ENCODE peak calls at places on chromosomes 5 and 9, in seven cellular contexts. One of them, this sample, is unnamed.

GRCh38 chr5:100142607-100143006 is 392.6 kb upstream of the FAM174A start:
- DNase-seq in esophagus squamous epithelium: no peak
- DNase-seq in heart left ventricle: no peak
- DNase-seq in left ventricle myocardium inferior: no peak
- DNase-seq in GM12865: no peak
- DNase-seq in psoas muscle: no peak
- DNase-seq in kidney: no peak
- DNase-seq in this sample: no peak

GRCh38 chr5:69527128-69527745 is 32.8 kb upstream of the GTF2H2C start:
- DNase-seq in psoas muscle: no peak
- DNase-seq in left ventricle myocardium inferior: no peak
- DNase-seq in GM12865: no peak
- DNase-seq in esophagus squamous epithelium: no peak
- DNase-seq in kidney: no peak
- DNase-seq in heart left ventricle: no peak
- DNase-seq in this sample: no peak

GRCh38 chr5:142508630-142509425 is 177.1 kb downstream of the FGF1 start:
- DNase-seq in heart left ventricle: no peak
- DNase-seq in kidney: no peak
- DNase-seq in GM12865: no peak
- DNase-seq in esophagus squamous epithelium: no peak
- DNase-seq in psoas muscle: no peak
- DNase-seq in left ventricle myocardium inferior: no peak
- DNase-seq in this sample: no peak

GRCh38 chr5:143402464-143403356 is 776 bp downstream of the NR3C1 start:
- DNase-seq in left ventricle myocardium inferior: peak
- DNase-seq in esophagus squamous epithelium: peak
- DNase-seq in heart left ventricle: peak
- DNase-seq in GM12865: peak
- DNase-seq in psoas muscle: peak
- DNase-seq in kidney: peak
- DNase-seq in this sample: peak

GRCh38 chr5:167123126-167123525 is 1168.3 kb upstream of the WWC1 start:
- DNase-seq in esophagus squamous epithelium: no peak
- DNase-seq in left ventricle myocardium inferior: no peak
- DNase-seq in heart left ventricle: no peak
- DNase-seq in psoas muscle: no peak
- DNase-seq in kidney: no peak
- DNase-seq in GM12865: no peak
- DNase-seq in this sample: no peak

GRCh38 chr9:68538200-68538599 is 2.5 kb downstream of the TMEM252 start:
- DNase-seq in psoas muscle: no peak
- DNase-seq in GM12865: no peak
- DNase-seq in kidney: no peak
- DNase-seq in heart left ventricle: peak
- DNase-seq in left ventricle myocardium inferior: no peak
- DNase-seq in esophagus squamous epithelium: no peak
- DNase-seq in this sample: no peak

GRCh38 chr5:56350595-56351170 is 117.6 kb upstream of the ANKRD55 start:
- DNase-seq in psoas muscle: peak
- DNase-seq in left ventricle myocardium inferior: peak
- DNase-seq in GM12865: no peak
- DNase-seq in esophagus squamous epithelium: no peak
- DNase-seq in kidney: peak
- DNase-seq in heart left ventricle: peak
- DNase-seq in this sample: no peak

GRCh38 chr5:138303365-138303764 is 28.2 kb downstream of the CDC25C start:
- DNase-seq in kidney: no peak
- DNase-seq in heart left ventricle: no peak
- DNase-seq in GM12865: no peak
- DNase-seq in esophagus squamous epithelium: no peak
- DNase-seq in psoas muscle: no peak
- DNase-seq in left ventricle myocardium inferior: no peak
- DNase-seq in this sample: no peak

GRCh38 chr9:81632599-81632998 is 56.7 kb downstream of the TLE1 start:
- DNase-seq in heart left ventricle: no peak
- DNase-seq in left ventricle myocardium inferior: no peak
- DNase-seq in psoas muscle: no peak
- DNase-seq in kidney: no peak
- DNase-seq in GM12865: no peak
- DNase-seq in esophagus squamous epithelium: no peak
- DNase-seq in this sample: no peak

GRCh38 chr5:10725636-10726035 is 35.4 kb downstream of the DAP start:
- DNase-seq in GM12865: no peak
- DNase-seq in kidney: no peak
- DNase-seq in left ventricle myocardium inferior: no peak
- DNase-seq in heart left ventricle: no peak
- DNase-seq in psoas muscle: no peak
- DNase-seq in esophagus squamous epithelium: no peak
- DNase-seq in this sample: no peak

GRCh38 chr5:73909474-73909873 is 283.5 kb downstream of the ARHGEF28 start:
- DNase-seq in heart left ventricle: no peak
- DNase-seq in kidney: peak
- DNase-seq in left ventricle myocardium inferior: no peak
- DNase-seq in GM12865: no peak
- DNase-seq in psoas muscle: no peak
- DNase-seq in esophagus squamous epithelium: no peak
- DNase-seq in this sample: no peak

GRCh38 chr9:27888661-27889295 is 315.5 kb upstream of the C9orf72 start:
- DNase-seq in psoas muscle: no peak
- DNase-seq in heart left ventricle: no peak
- DNase-seq in esophagus squamous epithelium: no peak
- DNase-seq in kidney: no peak
- DNase-seq in GM12865: peak
- DNase-seq in left ventricle myocardium inferior: no peak
- DNase-seq in this sample: peak

GRCh38 chr9:137664676-137665075 is 45.9 kb downstream of the EHMT1 start:
- DNase-seq in left ventricle myocardium inferior: no peak
- DNase-seq in kidney: no peak
- DNase-seq in esophagus squamous epithelium: no peak
- DNase-seq in heart left ventricle: no peak
- DNase-seq in GM12865: no peak
- DNase-seq in psoas muscle: no peak
- DNase-seq in this sample: no peak

GRCh38 chr9:21761309-21761901 is 41.0 kb upstream of the MTAP start:
- DNase-seq in left ventricle myocardium inferior: no peak
- DNase-seq in psoas muscle: no peak
- DNase-seq in heart left ventricle: no peak
- DNase-seq in kidney: no peak
- DNase-seq in GM12865: peak
- DNase-seq in esophagus squamous epithelium: no peak
- DNase-seq in this sample: peak

GRCh38 chr5:96051401-96051830 is 89.8 kb upstream of the ELL2 start:
- DNase-seq in psoas muscle: no peak
- DNase-seq in GM12865: no peak
- DNase-seq in kidney: no peak
- DNase-seq in esophagus squamous epithelium: no peak
- DNase-seq in heart left ventricle: no peak
- DNase-seq in left ventricle myocardium inferior: no peak
- DNase-seq in this sample: no peak

GRCh38 chr5:82105457-82105856 is 133.6 kb downstream of the ATG10 start:
- DNase-seq in GM12865: peak
- DNase-seq in esophagus squamous epithelium: no peak
- DNase-seq in left ventricle myocardium inferior: no peak
- DNase-seq in kidney: peak
- DNase-seq in heart left ventricle: no peak
- DNase-seq in psoas muscle: no peak
- DNase-seq in this sample: no peak

GRCh38 chr5:13510616-13511015 is 433.9 kb downstream of the DNAH5 start:
- DNase-seq in kidney: no peak
- DNase-seq in left ventricle myocardium inferior: no peak
- DNase-seq in esophagus squamous epithelium: no peak
- DNase-seq in psoas muscle: no peak
- DNase-seq in GM12865: no peak
- DNase-seq in heart left ventricle: no peak
- DNase-seq in this sample: no peak

GRCh38 chr5:891837-892389 is 688 bp downstream of the BRD9 start:
- DNase-seq in GM12865: peak
- DNase-seq in left ventricle myocardium inferior: no peak
- DNase-seq in esophagus squamous epithelium: no peak
- DNase-seq in heart left ventricle: no peak
- DNase-seq in kidney: no peak
- DNase-seq in psoas muscle: no peak
- DNase-seq in this sample: peak

GRCh38 chr5:171418982-171419662 is at the start of gene FGF18:
- DNase-seq in psoas muscle: peak
- DNase-seq in left ventricle myocardium inferior: peak
- DNase-seq in GM12865: peak
- DNase-seq in kidney: peak
- DNase-seq in heart left ventricle: peak
- DNase-seq in esophagus squamous epithelium: no peak
- DNase-seq in this sample: peak
- TF ChIP-seq CTCF in psoas muscle: no peak
- TF ChIP-seq CTCF in left ventricle myocardium inferior: no peak
- TF ChIP-seq CTCF in GM12865: no peak
- TF ChIP-seq CTCF in kidney: no peak
- TF ChIP-seq CTCF in heart left ventricle: no peak
- TF ChIP-seq CTCF in esophagus squamous epithelium: no peak
- TF ChIP-seq CTCF in this sample: no peak

GRCh38 chr5:44862808-44863207 is 54.1 kb downstream of the MRPS30 start:
- DNase-seq in heart left ventricle: no peak
- DNase-seq in esophagus squamous epithelium: no peak
- DNase-seq in GM12865: peak
- DNase-seq in kidney: no peak
- DNase-seq in left ventricle myocardium inferior: no peak
- DNase-seq in psoas muscle: no peak
- DNase-seq in this sample: peak
- TF ChIP-seq CTCF in heart left ventricle: no peak
- TF ChIP-seq CTCF in esophagus squamous epithelium: no peak
- TF ChIP-seq CTCF in GM12865: peak
- TF ChIP-seq CTCF in kidney: peak
- TF ChIP-seq CTCF in left ventricle myocardium inferior: peak
- TF ChIP-seq CTCF in psoas muscle: no peak
- TF ChIP-seq CTCF in this sample: peak

GRCh38 chr5:140823475-140823874 is 2.1 kb downstream of the PCDHA5 start:
- DNase-seq in psoas muscle: no peak
- DNase-seq in kidney: no peak
- DNase-seq in GM12865: no peak
- DNase-seq in heart left ventricle: no peak
- DNase-seq in left ventricle myocardium inferior: no peak
- DNase-seq in esophagus squamous epithelium: no peak
- DNase-seq in this sample: no peak

GRCh38 chr5:140822281-140822629 is 842 bp downstream of the PCDHA5 start:
- DNase-seq in GM12865: no peak
- DNase-seq in kidney: no peak
- DNase-seq in esophagus squamous epithelium: no peak
- DNase-seq in heart left ventricle: no peak
- DNase-seq in psoas muscle: no peak
- DNase-seq in left ventricle myocardium inferior: no peak
- DNase-seq in this sample: no peak

GRCh38 chr5:140828402-140828737 is 610 bp downstream of the PCDHA6 start:
- DNase-seq in psoas muscle: no peak
- DNase-seq in GM12865: no peak
- DNase-seq in esophagus squamous epithelium: no peak
- DNase-seq in kidney: no peak
- DNase-seq in heart left ventricle: no peak
- DNase-seq in left ventricle myocardium inferior: no peak
- DNase-seq in this sample: no peak

DNA sequence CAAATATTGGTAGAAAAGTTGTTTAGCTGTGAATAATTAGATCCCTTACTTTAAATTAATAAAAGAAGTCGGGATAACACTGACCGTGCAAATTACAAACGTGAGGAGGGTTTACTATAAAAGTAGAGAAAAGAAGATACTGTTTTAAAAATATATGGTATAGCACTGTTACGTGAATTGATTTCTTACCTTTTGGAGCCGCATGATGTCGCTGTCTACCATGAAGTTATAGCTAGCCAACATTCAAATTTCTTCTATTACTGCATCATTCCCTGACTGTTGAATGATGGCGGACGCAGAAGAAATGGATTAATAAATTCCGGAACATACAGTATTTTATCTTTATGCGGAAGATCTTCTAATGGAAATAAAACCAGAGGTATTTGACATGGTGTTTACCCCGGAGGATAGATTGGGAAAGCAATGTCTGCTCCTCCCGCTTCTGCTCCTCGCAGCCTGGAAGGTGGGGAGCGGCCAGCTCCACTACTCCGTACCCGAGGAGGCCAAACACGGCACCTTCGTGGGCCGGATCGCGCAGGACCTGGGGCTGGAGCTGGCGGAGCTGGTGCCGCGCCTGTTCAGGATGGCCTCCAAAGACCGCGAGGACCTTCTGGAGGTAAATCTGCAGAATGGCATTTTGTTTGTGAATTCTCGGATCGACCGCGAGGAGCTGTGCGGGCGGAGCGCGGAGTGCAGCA is at the start of gene PCDHA6:
- DNase-seq in left ventricle myocardium inferior: no peak
- DNase-seq in psoas muscle: no peak
- DNase-seq in esophagus squamous epithelium: no peak
- DNase-seq in GM12865: no peak
- DNase-seq in heart left ventricle: no peak
- DNase-seq in kidney: no peak
- DNase-seq in this sample: no peak
- TF ChIP-seq CTCF in left ventricle myocardium inferior: no peak
- TF ChIP-seq CTCF in psoas muscle: no peak
- TF ChIP-seq CTCF in esophagus squamous epithelium: no peak
- TF ChIP-seq CTCF in GM12865: no peak
- TF ChIP-seq CTCF in heart left ventricle: no peak
- TF ChIP-seq CTCF in kidney: no peak
- TF ChIP-seq CTCF in this sample: no peak

GRCh38 chr9:35285731-35286130 is 123.9 kb downstream of the UNC13B start:
- DNase-seq in kidney: no peak
- DNase-seq in left ventricle myocardium inferior: no peak
- DNase-seq in heart left ventricle: no peak
- DNase-seq in psoas muscle: no peak
- DNase-seq in esophagus squamous epithelium: no peak
- DNase-seq in GM12865: no peak
- DNase-seq in this sample: no peak
- TF ChIP-seq CTCF in kidney: no peak
- TF ChIP-seq CTCF in left ventricle myocardium inferior: no peak
- TF ChIP-seq CTCF in heart left ventricle: no peak
- TF ChIP-seq CTCF in psoas muscle: no peak
- TF ChIP-seq CTCF in esophagus squamous epithelium: no peak
- TF ChIP-seq CTCF in GM12865: no peak
- TF ChIP-seq CTCF in this sample: no peak

GRCh38 chr5:31986101-31986500 is 188.0 kb downstream of the GOLPH3 start:
- DNase-seq in GM12865: no peak
- DNase-seq in heart left ventricle: no peak
- DNase-seq in left ventricle myocardium inferior: no peak
- DNase-seq in esophagus squamous epithelium: no peak
- DNase-seq in kidney: no peak
- DNase-seq in psoas muscle: no peak
- DNase-seq in this sample: no peak
- TF ChIP-seq CTCF in GM12865: no peak
- TF ChIP-seq CTCF in heart left ventricle: no peak
- TF ChIP-seq CTCF in left ventricle myocardium inferior: no peak
- TF ChIP-seq CTCF in esophagus squamous epithelium: no peak
- TF ChIP-seq CTCF in kidney: no peak
- TF ChIP-seq CTCF in psoas muscle: no peak
- TF ChIP-seq CTCF in this sample: no peak